ENCODE peak calls at places on chromosomes 3 and 15, in seven cellular contexts. X is neural crest cell, T is NCI-H446, K is hippocampal formation, Z is body of pancreas, G is AG08396, W is OCI-LY7. F is an unnamed sample.

GRCh38 chr15:68783226-68784054 is 37.3 kb downstream of the ANP32A start:
- DNase-seq in X (no peak), T (no peak), K (no peak), Z (peak), G (peak), W (peak), F (no peak)

GRCh38 chr3:134017490-134017889 is 12.2 kb downstream of the SLCO2A1 start:
- DNase-seq in X (no peak), T (no peak), K (no peak), Z (no peak), G (no peak), W (no peak), F (no peak)

GRCh38 chr15:32928876-32929275 is 211.1 kb downstream of the GREM1 start:
- DNase-seq in X (no peak), T (no peak), K (no peak), Z (no peak), G (no peak), W (no peak), F (no peak)

GRCh38 chr3:187256217-187256616 is 35.3 kb downstream of the MASP1 start:
- DNase-seq in X (no peak), T (no peak), K (no peak), Z (no peak), G (no peak), W (no peak), F (no peak)

GRCh38 chr15:81948751-81949150 is 97.1 kb downstream of the MEX3B start:
- DNase-seq in X (no peak), T (no peak), K (no peak), Z (no peak), G (no peak), W (peak), F (no peak)

GRCh38 chr3:182568756-182569155 is 224.5 kb upstream of the ATP11B start:
- DNase-seq in X (no peak), T (peak), K (no peak), Z (no peak), G (no peak), W (no peak), F (no peak)

GRCh38 chr15:38533926-38534325 is 30.7 kb downstream of the RASGRP1 start:
- DNase-seq in X (no peak), T (no peak), K (no peak), Z (no peak), G (no peak), W (no peak), F (no peak)

GRCh38 chr15:100438570-100438969 is 90.2 kb downstream of the CERS3 start:
- DNase-seq in X (no peak), T (peak), K (peak), Z (peak), G (no peak), W (peak), F (no peak)

GRCh38 chr3:13963137-13963886 is 83.4 kb upstream of the WNT7A start:
- DNase-seq in X (no peak), T (no peak), K (no peak), Z (no peak), G (no peak), W (no peak), F (no peak)

GRCh38 chr15:40253179-40253790 is 14.4 kb downstream of the PAK6 start:
- DNase-seq in X (no peak), T (no peak), K (no peak), Z (no peak), G (no peak), W (no peak), F (no peak)

GRCh38 chr3:126313580-126314304 is 43.5 kb downstream of the KLF15 start:
- DNase-seq in X (no peak), T (no peak), K (no peak), Z (no peak), G (no peak), W (no peak), F (no peak)

GRCh38 chr3:23004971-23005370 is 198.2 kb upstream of the UBE2E2 start:
- DNase-seq in X (no peak), T (no peak), K (no peak), Z (no peak), G (peak), W (no peak), F (no peak)

GRCh38 chr3:143266512-143266911 is 146.9 kb downstream of the CHST2 start:
- DNase-seq in X (no peak), T (no peak), K (no peak), Z (no peak), G (no peak), W (no peak), F (no peak)

GRCh38 chr3:53189276-53189675 is 28.3 kb downstream of the PRKCD start:
- DNase-seq in X (no peak), T (no peak), K (no peak), Z (no peak), G (no peak), W (no peak), F (no peak)

GRCh38 chr15:68578960-68579935 is at the start of gene CORO2B:
- DNase-seq in X (peak), T (peak), K (peak), Z (no peak), G (peak), W (peak), F (no peak)

GRCh38 chr3:187989458-187990153 is 164.4 kb upstream of the LPP start:
- DNase-seq in X (peak), T (no peak), K (peak), Z (no peak), G (no peak), W (no peak), F (peak)

GRCh38 chr3:156251424-156251823 is 131.0 kb downstream of the KCNAB1 start:
- DNase-seq in X (no peak), T (no peak), K (no peak), Z (no peak), G (no peak), W (no peak), F (no peak)

GRCh38 chr3:9196009-9196408 is 53.4 kb downstream of the SRGAP3 start:
- DNase-seq in X (peak), T (no peak), K (no peak), Z (no peak), G (no peak), W (no peak), F (peak)

GRCh38 chr3:158532099-158532734 is 38.8 kb upstream of the MLF1 start:
- DNase-seq in X (no peak), T (peak), K (no peak), Z (no peak), G (peak), W (peak), F (peak)

GRCh38 chr3:51378075-51378474 is 7.0 kb upstream of the MANF start:
- DNase-seq in X (no peak), T (no peak), K (no peak), Z (no peak), G (no peak), W (no peak), F (no peak)

GRCh38 chr15:51121118-51121517 is 26.4 kb upstream of the TNFAIP8L3 start:
- DNase-seq in X (no peak), T (no peak), K (no peak), Z (no peak), G (peak), W (no peak), F (no peak)

GRCh38 chr15:67833504-67834248 is 6.2 kb downstream of the RNU6-1 start:
- DNase-seq in X (peak), T (no peak), K (no peak), Z (peak), G (peak), W (peak), F (no peak)

GRCh38 chr15:77818484-77819270 is 186.0 kb upstream of the LINGO1 start:
- DNase-seq in X (no peak), T (no peak), K (no peak), Z (no peak), G (no peak), W (no peak), F (no peak)

GRCh38 chr3:88773766-88774165 is 333.7 kb upstream of the EPHA3 start:
- DNase-seq in X (no peak), T (no peak), K (no peak), Z (no peak), G (no peak), W (no peak), F (no peak)

GRCh38 chr15:42056934-42057743 is 36.3 kb upstream of the PLA2G4E start:
- DNase-seq in X (peak), T (no peak), K (peak), Z (peak), G (peak), W (peak), F (peak)

GRCh38 chr3:15815696-15816095 is 17.9 kb upstream of the ANKRD28 start:
- DNase-seq in X (no peak), T (no peak), K (no peak), Z (no peak), G (peak), W (peak), F (no peak)

GRCh38 chr3:126149960-126150515 is 30.3 kb downstream of the ALDH1L1 start:
- DNase-seq in X (peak), T (no peak), K (no peak), Z (peak), G (no peak), W (no peak), F (no peak)

GRCh38 chr15:57216288-57216687 is 160.0 kb upstream of the CGNL1 start:
- DNase-seq in X (no peak), T (no peak), K (no peak), Z (no peak), G (peak), W (no peak), F (no peak)

GRCh38 chr15:88497109-88497761 is 29.7 kb downstream of the MRPS11 start:
- DNase-seq in X (no peak), T (no peak), K (no peak), Z (no peak), G (no peak), W (no peak), F (no peak)

GRCh38 chr15:28110416-28110975 is 11.4 kb upstream of the OCA2 start:
- DNase-seq in X (no peak), T (peak), K (no peak), Z (no peak), G (no peak), W (no peak), F (no peak)

GRCh38 chr15:86650084-86650483 is 570.4 kb downstream of the AGBL1 start:
- DNase-seq in X (no peak), T (no peak), K (no peak), Z (peak), G (no peak), W (peak), F (no peak)

GRCh38 chr3:50503947-50504346 is 513 bp upstream of the CACNA2D2 start:
- DNase-seq in X (peak), T (no peak), K (no peak), Z (no peak), G (no peak), W (no peak), F (no peak)

GRCh38 chr3:2156244-2156847 is 57.7 kb downstream of the CNTN4 start:
- DNase-seq in X (peak), T (no peak), K (no peak), Z (no peak), G (no peak), W (no peak), F (peak)

GRCh38 chr3:124157000-124157712 is 165.2 kb upstream of the ROPN1 start:
- DNase-seq in X (no peak), T (no peak), K (no peak), Z (no peak), G (no peak), W (no peak), F (no peak)

GRCh38 chr3:66442254-66443249 is 58.3 kb downstream of the LRIG1 start:
- DNase-seq in X (no peak), T (no peak), K (no peak), Z (peak), G (peak), W (no peak), F (peak)

GRCh38 chr3:49785565-49786356 is 581 bp downstream of the IP6K1 start:
- DNase-seq in X (no peak), T (no peak), K (no peak), Z (peak), G (peak), W (peak), F (no peak)